ENCODE peak calls at places on chromosome 22, in four cellular contexts. One of them, this sample, is unnamed.

GRCh38 chr22:43811777-43812148 is 342 bp downstream of the EFCAB6 start:
- DNase-seq in stomach: no peak
- DNase-seq in breast epithelium: no peak
- DNase-seq in K562: no peak
- DNase-seq in this sample: no peak

GRCh38 chr22:23300476-23300875 is 120.2 kb downstream of the BCR start:
- DNase-seq in K562: no peak
- DNase-seq in stomach: no peak
- DNase-seq in breast epithelium: no peak
- DNase-seq in this sample: no peak

GRCh38 chr22:19965771-19966709 is 24.4 kb upstream of the TXNRD2 start:
- DNase-seq in breast epithelium: no peak
- DNase-seq in K562: peak; percentile 90
- DNase-seq in stomach: no peak
- DNase-seq in this sample: no peak

GRCh38 chr22:44154431-44154942 is 26.2 kb upstream of the PARVG start:
- DNase-seq in K562: no peak
- DNase-seq in breast epithelium: no peak
- DNase-seq in stomach: no peak
- DNase-seq in this sample: no peak

GRCh38 chr22:38696606-38697005 is 4.1 kb downstream of the JOSD1 start:
- DNase-seq in K562: no peak
- DNase-seq in stomach: no peak
- DNase-seq in breast epithelium: peak; percentile 20
- DNase-seq in this sample: no peak

GRCh38 chr22:26783886-26784285 is 126.5 kb downstream of the MIAT start:
- DNase-seq in K562: no peak
- DNase-seq in breast epithelium: no peak
- DNase-seq in stomach: no peak
- DNase-seq in this sample: no peak

GRCh38 chr22:23391022-23391421 is 189.1 kb downstream of the IGLL1 start:
- DNase-seq in breast epithelium: peak; percentile 24
- DNase-seq in stomach: no peak
- DNase-seq in K562: no peak
- DNase-seq in this sample: no peak

GRCh38 chr22:22450343-22450839 is 58.2 kb downstream of the ZNF280B start:
- DNase-seq in stomach: peak; percentile 27
- DNase-seq in breast epithelium: no peak
- DNase-seq in K562: no peak
- DNase-seq in this sample: no peak

GRCh38 chr22:50245214-50246072 is 620 bp upstream of the TUBGCP6 start:
- DNase-seq in breast epithelium: no peak
- DNase-seq in stomach: no peak
- DNase-seq in K562: peak; percentile 59
- DNase-seq in this sample: no peak

GRCh38 chr22:19959043-19959586 is 17.5 kb upstream of the TXNRD2 start:
- DNase-seq in K562: peak; percentile 100
- DNase-seq in breast epithelium: peak; percentile 76
- DNase-seq in stomach: peak; percentile 81
- DNase-seq in this sample: peak; percentile 73

GRCh38 chr22:17842386-17842785 is 68.1 kb upstream of the BID start:
- DNase-seq in K562: no peak
- DNase-seq in stomach: peak; percentile 49
- DNase-seq in breast epithelium: no peak
- DNase-seq in this sample: no peak

GRCh38 chr22:20130739-20131592 is 638 bp upstream of the ZDHHC8 start:
- DNase-seq in stomach: peak; percentile 89
- DNase-seq in K562: peak; percentile 100
- DNase-seq in breast epithelium: peak; percentile 76
- DNase-seq in this sample: peak; percentile 78

GRCh38 chr22:43851979-43852307 is 10.4 kb downstream of the SULT4A1 start:
- DNase-seq in breast epithelium: no peak
- DNase-seq in K562: no peak
- DNase-seq in stomach: no peak
- DNase-seq in this sample: no peak

GRCh38 chr22:33772793-33773192 is 147.5 kb downstream of the LARGE1 start:
- DNase-seq in breast epithelium: no peak
- DNase-seq in K562: no peak
- DNase-seq in stomach: no peak
- DNase-seq in this sample: no peak

GRCh38 chr22:31477329-31477728 is 12.3 kb downstream of the EIF4ENIF1 start:
- DNase-seq in breast epithelium: no peak
- DNase-seq in stomach: no peak
- DNase-seq in K562: no peak
- DNase-seq in this sample: no peak

GRCh38 chr22:45531441-45531840 is 28.8 kb downstream of the FBLN1 start:
- DNase-seq in K562: no peak
- DNase-seq in stomach: no peak
- DNase-seq in breast epithelium: no peak
- DNase-seq in this sample: no peak

GRCh38 chr22:45535400-45535799 is 32.7 kb downstream of the FBLN1 start:
- DNase-seq in stomach: no peak
- DNase-seq in breast epithelium: no peak
- DNase-seq in K562: no peak
- DNase-seq in this sample: no peak

GRCh38 chr22:45533731-45534130 is 31.0 kb downstream of the FBLN1 start:
- DNase-seq in breast epithelium: no peak
- DNase-seq in stomach: no peak
- DNase-seq in K562: no peak
- DNase-seq in this sample: no peak

GRCh38 chr22:45531944-45532631 is 29.4 kb downstream of the FBLN1 start:
- DNase-seq in breast epithelium: no peak
- DNase-seq in stomach: no peak
- DNase-seq in K562: no peak
- DNase-seq in this sample: no peak

DNA sequence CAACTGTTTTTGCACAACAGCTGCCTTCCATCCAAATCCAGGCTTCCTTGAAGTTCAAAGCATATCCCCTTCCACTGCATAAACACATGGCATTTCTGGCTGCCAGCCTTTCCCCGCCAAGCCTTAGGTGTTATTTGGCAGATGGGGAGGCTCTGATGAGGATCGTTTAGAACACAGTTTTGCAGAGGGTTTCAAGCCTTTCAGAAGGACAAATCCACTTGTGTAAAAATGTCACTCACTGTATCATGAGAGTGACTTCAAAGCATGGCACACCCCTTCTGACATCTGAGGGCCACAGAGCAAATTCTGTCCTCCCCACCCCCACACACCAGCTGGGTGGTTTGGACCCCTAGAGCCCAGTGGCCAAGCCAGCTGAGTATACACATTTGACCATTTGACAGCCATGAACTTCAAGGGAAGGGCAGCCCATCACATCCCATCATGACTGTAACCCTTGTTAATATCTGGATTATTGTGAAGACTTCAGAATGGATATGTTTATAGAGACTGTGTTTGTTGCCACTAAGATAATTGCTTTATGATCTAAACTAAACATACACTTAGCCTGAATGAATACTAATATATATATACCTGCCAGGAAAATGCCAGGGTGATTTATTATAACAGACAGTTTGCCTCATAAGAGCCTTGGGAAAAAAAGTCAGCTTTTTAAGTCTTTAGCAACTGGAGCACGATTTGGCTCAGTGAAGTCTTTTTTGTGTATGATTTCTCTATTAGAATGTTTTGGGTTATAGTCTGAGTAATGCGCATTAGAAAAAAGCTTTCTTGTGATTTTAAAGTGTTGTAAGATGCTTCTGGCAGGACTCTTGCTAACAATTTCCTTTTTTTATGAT is 31.9 kb downstream of the FBLN1 start:
- DNase-seq in K562: no peak
- DNase-seq in breast epithelium: no peak
- DNase-seq in stomach: no peak
- DNase-seq in this sample: peak; percentile 39
- TF ChIP-seq POLR2AphosphoS5 in K562: no peak
- TF ChIP-seq POLR2AphosphoS5 in breast epithelium: no peak
- TF ChIP-seq POLR2AphosphoS5 in stomach: peak; percentile 11
- TF ChIP-seq POLR2AphosphoS5 in this sample: no peak

DNA sequence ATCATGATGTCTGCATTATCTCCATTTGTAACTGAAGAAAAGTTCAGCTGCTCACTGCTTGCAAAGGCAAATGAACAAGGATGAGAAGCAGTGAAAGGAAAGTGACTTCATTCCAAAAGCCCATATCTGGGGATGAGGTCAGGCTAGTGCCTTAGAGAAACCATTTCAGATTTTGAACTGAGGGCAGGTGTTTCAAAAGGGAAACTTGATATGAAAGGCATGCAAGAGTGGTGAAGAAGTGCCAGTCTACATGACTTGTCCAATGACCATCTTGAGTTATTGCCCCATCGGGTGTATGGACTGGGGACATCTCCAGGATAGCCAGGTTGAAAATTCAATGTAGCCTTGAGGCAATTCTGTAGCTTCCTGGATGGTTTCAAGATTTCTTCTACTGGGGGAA is 7.3 kb upstream of the APOL4 start:
- DNase-seq in breast epithelium: no peak
- DNase-seq in stomach: no peak
- DNase-seq in K562: no peak
- DNase-seq in this sample: no peak
- TF ChIP-seq POLR2A in breast epithelium: no peak
- TF ChIP-seq POLR2A in stomach: no peak
- TF ChIP-seq POLR2A in K562: no peak
- TF ChIP-seq POLR2A in this sample: no peak

GRCh38 chr22:37280718-37281117 is 1.6 kb upstream of the CYTH4 start:
- DNase-seq in stomach: no peak
- DNase-seq in K562: no peak
- DNase-seq in breast epithelium: no peak
- DNase-seq in this sample: no peak

GRCh38 chr22:37278261-37278660 is 4.0 kb upstream of the CYTH4 start:
- DNase-seq in breast epithelium: no peak
- DNase-seq in stomach: no peak
- DNase-seq in K562: no peak
- DNase-seq in this sample: no peak

GRCh38 chr22:37281646-37282384 is 493 bp upstream of the CYTH4 start:
- DNase-seq in stomach: no peak
- DNase-seq in breast epithelium: no peak
- DNase-seq in K562: no peak
- DNase-seq in this sample: no peak

GRCh38 chr22:37281195-37281594 is 1.1 kb upstream of the CYTH4 start:
- DNase-seq in stomach: no peak
- DNase-seq in K562: no peak
- DNase-seq in breast epithelium: no peak
- DNase-seq in this sample: no peak

DNA sequence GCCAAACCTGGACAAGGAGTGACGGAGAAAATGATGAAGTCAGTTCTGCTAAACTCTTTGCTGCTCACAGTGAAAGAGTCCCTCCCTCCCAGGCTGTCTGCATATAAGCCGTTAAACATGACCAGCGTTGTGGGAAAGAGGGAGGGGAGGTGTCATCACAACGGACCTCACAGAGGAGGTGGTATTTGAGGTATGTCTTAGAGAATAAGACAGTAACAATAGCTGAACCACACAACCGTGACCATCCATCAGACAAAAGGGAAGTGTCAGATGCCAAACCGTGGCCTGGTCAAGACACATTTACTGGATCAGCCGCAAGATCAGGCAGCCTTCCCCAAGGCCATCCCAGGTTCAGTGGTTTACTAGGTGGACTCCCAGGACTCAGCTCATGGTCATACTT is 2.8 kb upstream of the CYTH4 start:
- DNase-seq in K562: no peak
- DNase-seq in breast epithelium: no peak
- DNase-seq in stomach: no peak
- DNase-seq in this sample: no peak
- H3K27ac ChIP-seq in K562: no peak overlapping the region
- H3K27ac ChIP-seq in breast epithelium: no peak overlapping the region
- H3K27ac ChIP-seq in stomach: no peak overlapping the region
- H3K27ac ChIP-seq in this sample: no peak overlapping the region

DNA sequence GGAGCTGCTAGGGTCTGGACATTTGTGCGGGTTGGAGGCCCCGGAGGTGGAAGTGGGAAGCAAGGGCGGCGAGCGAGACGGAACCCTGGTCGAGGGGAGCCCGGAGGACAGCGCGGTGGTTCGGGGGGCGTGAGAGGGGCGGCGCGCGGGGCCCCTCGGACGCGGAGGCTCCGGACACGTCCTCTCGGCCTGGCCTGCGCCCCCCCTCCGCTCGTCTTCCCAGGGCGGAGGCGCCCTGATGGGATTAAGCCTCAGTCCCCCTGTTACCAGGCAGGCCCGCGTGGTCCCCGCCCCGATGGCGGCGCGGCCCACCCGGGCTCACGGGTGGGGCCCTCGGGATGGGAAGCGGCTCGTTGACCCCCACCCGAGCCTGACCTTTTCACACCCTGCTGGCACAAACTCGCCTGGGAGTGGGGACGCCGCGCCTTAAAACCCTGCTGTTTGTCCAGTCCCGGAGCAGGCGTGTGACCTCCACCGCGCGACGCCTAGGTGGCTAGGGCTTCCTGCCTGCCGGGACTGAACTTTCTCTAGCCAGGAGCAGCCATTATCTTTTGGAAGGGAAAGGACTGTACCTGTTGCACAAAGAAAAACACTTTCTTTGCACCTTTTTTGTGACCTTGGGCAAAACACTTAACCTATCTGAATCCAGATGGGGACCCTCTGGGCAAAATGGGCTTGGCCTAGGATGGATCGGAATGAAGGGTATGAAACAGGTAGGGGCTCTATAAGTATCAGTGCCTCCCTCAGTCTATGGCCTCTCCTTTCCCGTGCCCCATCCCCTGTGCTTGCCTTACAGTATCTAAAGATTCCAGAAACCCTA is 988 bp downstream of the KIAA1671 start:
- DNase-seq in K562: no peak
- DNase-seq in stomach: peak; percentile 64
- DNase-seq in breast epithelium: no peak
- DNase-seq in this sample: no peak
- TF ChIP-seq POLR2AphosphoS5 in K562: no peak
- TF ChIP-seq POLR2AphosphoS5 in stomach: no peak
- TF ChIP-seq POLR2AphosphoS5 in breast epithelium: peak; percentile 14
- TF ChIP-seq POLR2AphosphoS5 in this sample: no peak

GRCh38 chr22:30435674-30436126 is 10.1 kb downstream of the MTFP1 start:
- DNase-seq in stomach: peak; percentile 56
- DNase-seq in breast epithelium: no peak
- DNase-seq in K562: peak; percentile 25
- DNase-seq in this sample: no peak
- TF ChIP-seq POLR2A in stomach: no peak
- TF ChIP-seq POLR2A in breast epithelium: no peak
- TF ChIP-seq POLR2A in K562: no peak
- TF ChIP-seq POLR2A in this sample: no peak

DNA sequence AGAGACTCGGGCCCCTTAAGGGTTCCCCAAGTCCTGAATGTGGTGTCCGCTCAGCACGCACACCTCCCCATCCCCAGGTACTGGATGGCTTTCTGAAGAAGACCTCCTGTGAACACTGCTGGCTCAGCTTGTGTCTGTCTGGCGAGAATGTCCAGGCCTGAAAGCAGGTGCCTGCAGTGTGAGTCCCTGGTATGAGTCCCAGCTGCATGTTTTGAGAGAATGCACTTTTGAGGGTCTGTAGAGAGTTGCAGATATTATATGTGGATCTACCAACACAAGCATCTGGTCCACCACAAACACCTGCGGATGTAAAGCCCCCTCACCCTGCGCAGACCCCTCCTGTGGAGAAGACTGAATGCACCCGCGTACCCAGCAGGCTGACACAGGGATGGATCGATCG is 1308.9 kb downstream of the TBC1D22A start:
- DNase-seq in breast epithelium: no peak
- DNase-seq in K562: no peak
- DNase-seq in stomach: no peak
- DNase-seq in this sample: no peak
- H3K27ac ChIP-seq in breast epithelium: no peak overlapping the region
- H3K27ac ChIP-seq in K562: no peak overlapping the region
- H3K27ac ChIP-seq in stomach: no peak overlapping the region
- H3K27ac ChIP-seq in this sample: no peak overlapping the region

This sample was measured in prostate gland.